ENCODE peak calls at places on chromosomes 12 and 14, in five cellular contexts. One of them, this sample, is unnamed.

GRCh38 chr12:57868870-57869609 is 22.5 kb upstream of the CTDSP2 start:
- DNase-seq in mesendoderm: no peak
- DNase-seq in IMR-90: no peak
- DNase-seq in GM23248: peak; percentile 73
- DNase-seq in ovary: no peak
- DNase-seq in this sample: peak; percentile 58

GRCh38 chr12:90043264-90043663 is 334.6 kb upstream of the ATP2B1 start:
- DNase-seq in GM23248: peak; percentile 81
- DNase-seq in IMR-90: peak; percentile 72
- DNase-seq in mesendoderm: no peak
- DNase-seq in ovary: no peak
- DNase-seq in this sample: no peak

GRCh38 chr12:11727133-11727664 is 77.7 kb downstream of the ETV6 start:
- DNase-seq in mesendoderm: no peak
- DNase-seq in GM23248: no peak
- DNase-seq in ovary: no peak
- DNase-seq in IMR-90: no peak
- DNase-seq in this sample: no peak

GRCh38 chr12:112261559-112261958 is 120.7 kb downstream of the HECTD4 start:
- DNase-seq in GM23248: no peak
- DNase-seq in IMR-90: no peak
- DNase-seq in mesendoderm: peak; percentile 56
- DNase-seq in ovary: no peak
- DNase-seq in this sample: no peak

GRCh38 chr12:6788972-6789905 is at the start of gene CD4:
- DNase-seq in IMR-90: no peak
- DNase-seq in ovary: no peak
- DNase-seq in GM23248: no peak
- DNase-seq in mesendoderm: no peak
- DNase-seq in this sample: peak; percentile 78

GRCh38 chr14:44453433-44454171 is 53.5 kb downstream of the FSCB start:
- DNase-seq in IMR-90: no peak
- DNase-seq in GM23248: no peak
- DNase-seq in ovary: no peak
- DNase-seq in mesendoderm: no peak
- DNase-seq in this sample: no peak

GRCh38 chr14:70731447-70732239 is 77.7 kb downstream of the MAP3K9 start:
- DNase-seq in mesendoderm: no peak
- DNase-seq in ovary: no peak
- DNase-seq in GM23248: no peak
- DNase-seq in IMR-90: no peak
- DNase-seq in this sample: no peak

GRCh38 chr12:4518106-4518728 is 20.5 kb upstream of the RAD51AP1 start:
- DNase-seq in GM23248: peak; percentile 73
- DNase-seq in IMR-90: peak; percentile 81
- DNase-seq in mesendoderm: no peak
- DNase-seq in ovary: no peak
- DNase-seq in this sample: no peak

GRCh38 chr12:40253936-40254335 is 29.1 kb downstream of the LRRK2 start:
- DNase-seq in mesendoderm: no peak
- DNase-seq in GM23248: peak; percentile 84
- DNase-seq in ovary: no peak
- DNase-seq in IMR-90: peak; percentile 58
- DNase-seq in this sample: no peak

GRCh38 chr14:99729991-99730875 is 46.1 kb downstream of the CYP46A1 start:
- DNase-seq in GM23248: peak; percentile 66
- DNase-seq in mesendoderm: peak; percentile 82
- DNase-seq in ovary: peak; percentile 69
- DNase-seq in IMR-90: peak; percentile 19
- DNase-seq in this sample: peak; percentile 81

GRCh38 chr12:74646831-74647230 is 109.2 kb downstream of the ATXN7L3B start:
- DNase-seq in mesendoderm: peak; percentile 10
- DNase-seq in GM23248: peak; percentile 7
- DNase-seq in IMR-90: no peak
- DNase-seq in ovary: no peak
- DNase-seq in this sample: no peak

GRCh38 chr14:23117371-23118020 is 1.6 kb downstream of the CEBPE start:
- DNase-seq in IMR-90: no peak
- DNase-seq in ovary: no peak
- DNase-seq in GM23248: no peak
- DNase-seq in mesendoderm: no peak
- DNase-seq in this sample: peak; percentile 62

GRCh38 chr14:34931206-34931605 is 51.6 kb upstream of the SRP54 start:
- DNase-seq in IMR-90: peak; percentile 11
- DNase-seq in ovary: no peak
- DNase-seq in GM23248: peak; percentile 46
- DNase-seq in mesendoderm: no peak
- DNase-seq in this sample: no peak

GRCh38 chr14:20184181-20184580 is 6.5 kb upstream of the OR11G2 start:
- DNase-seq in mesendoderm: no peak
- DNase-seq in IMR-90: no peak
- DNase-seq in ovary: no peak
- DNase-seq in GM23248: peak; percentile 61
- DNase-seq in this sample: no peak

GRCh38 chr12:71846322-71846940 is 6.9 kb downstream of the TBC1D15 start:
- DNase-seq in ovary: no peak
- DNase-seq in GM23248: peak; percentile 65
- DNase-seq in IMR-90: peak; percentile 47
- DNase-seq in mesendoderm: peak; percentile 21
- DNase-seq in this sample: no peak

GRCh38 chr14:105120056-105120455 is 48.5 kb downstream of the JAG2 start:
- DNase-seq in mesendoderm: no peak
- DNase-seq in GM23248: no peak
- DNase-seq in IMR-90: no peak
- DNase-seq in ovary: no peak
- DNase-seq in this sample: no peak

GRCh38 chr12:125503128-125503527 is 437.9 kb downstream of the AACS start:
- DNase-seq in mesendoderm: no peak
- DNase-seq in ovary: no peak
- DNase-seq in IMR-90: no peak
- DNase-seq in GM23248: no peak
- DNase-seq in this sample: no peak

GRCh38 chr14:60064491-60065072 is 27.1 kb upstream of the PCNX4 start:
- DNase-seq in ovary: no peak
- DNase-seq in GM23248: peak; percentile 57
- DNase-seq in IMR-90: peak; percentile 55
- DNase-seq in mesendoderm: peak; percentile 13
- DNase-seq in this sample: no peak

GRCh38 chr12:80567391-80567790 is 123.4 kb downstream of the PTPRQ start:
- DNase-seq in mesendoderm: no peak
- DNase-seq in IMR-90: peak; percentile 64
- DNase-seq in GM23248: peak; percentile 49
- DNase-seq in ovary: no peak
- DNase-seq in this sample: no peak

GRCh38 chr14:101037021-101037817 is 133.7 kb upstream of the RTL1 start:
- DNase-seq in IMR-90: no peak
- DNase-seq in mesendoderm: peak; percentile 2
- DNase-seq in GM23248: no peak
- DNase-seq in ovary: peak; percentile 9
- DNase-seq in this sample: peak; percentile 39

GRCh38 chr12:111322336-111323250 is 46.3 kb downstream of the PHETA1 start:
- DNase-seq in IMR-90: no peak
- DNase-seq in ovary: no peak
- DNase-seq in mesendoderm: no peak
- DNase-seq in GM23248: peak; percentile 71
- DNase-seq in this sample: no peak

GRCh38 chr14:64147126-64147790 is 146.9 kb downstream of the ESR2 start:
- DNase-seq in ovary: no peak
- DNase-seq in GM23248: no peak
- DNase-seq in IMR-90: peak; percentile 71
- DNase-seq in mesendoderm: no peak
- DNase-seq in this sample: no peak

GRCh38 chr14:56821177-56821576 is 10.9 kb upstream of the OTX2 start:
- DNase-seq in GM23248: no peak
- DNase-seq in ovary: no peak
- DNase-seq in mesendoderm: no peak
- DNase-seq in IMR-90: no peak
- DNase-seq in this sample: no peak

GRCh38 chr12:89750821-89751227 is 42.2 kb upstream of the ATP2B1 start:
- DNase-seq in ovary: no peak
- DNase-seq in IMR-90: no peak
- DNase-seq in mesendoderm: no peak
- DNase-seq in GM23248: peak; percentile 70
- DNase-seq in this sample: no peak

GRCh38 chr14:85531594-85532391 is 1.8 kb downstream of the FLRT2 start:
- DNase-seq in ovary: peak; percentile 83
- DNase-seq in mesendoderm: peak; percentile 91
- DNase-seq in IMR-90: peak; percentile 80
- DNase-seq in GM23248: peak; percentile 94
- DNase-seq in this sample: peak; percentile 76
- H3K27ac ChIP-seq in ovary: peak overlapping the region; percentile 90
- H3K27ac ChIP-seq in mesendoderm: peak overlapping the region; percentile 21
- H3K27ac ChIP-seq in IMR-90: peak overlapping the region; percentile 47
- H3K27ac ChIP-seq in GM23248: peak overlapping the region; percentile 87
- H3K27ac ChIP-seq in this sample: peak overlapping the region; percentile 56

GRCh38 chr12:75792687-75793086 is 238.9 kb downstream of the PHLDA1 start:
- DNase-seq in GM23248: no peak
- DNase-seq in mesendoderm: no peak
- DNase-seq in ovary: no peak
- DNase-seq in IMR-90: peak; percentile 35
- DNase-seq in this sample: no peak
- H3K4me3 ChIP-seq in GM23248: no peak overlapping the region
- H3K4me3 ChIP-seq in mesendoderm: no peak overlapping the region
- H3K4me3 ChIP-seq in ovary: no peak overlapping the region
- H3K4me3 ChIP-seq in IMR-90: no peak overlapping the region
- H3K4me3 ChIP-seq in this sample: no peak overlapping the region

GRCh38 chr12:116882742-116883141 is 1.5 kb upstream of the HRK start:
- DNase-seq in mesendoderm: peak; percentile 69
- DNase-seq in IMR-90: peak; percentile 61
- DNase-seq in ovary: no peak
- DNase-seq in GM23248: peak; percentile 62
- DNase-seq in this sample: no peak
- H3K27me3 ChIP-seq in mesendoderm: peaks cover 30% of the 10 kb centered on the region
- H3K27me3 ChIP-seq in IMR-90: peaks cover 70% of the 10 kb centered on the region
- H3K27me3 ChIP-seq in ovary: no peaks in the 10 kb centered on the region
- H3K27me3 ChIP-seq in GM23248: peaks cover 75% of the 10 kb centered on the region
- H3K27me3 ChIP-seq in this sample: no peaks in the 10 kb centered on the region

DNA sequence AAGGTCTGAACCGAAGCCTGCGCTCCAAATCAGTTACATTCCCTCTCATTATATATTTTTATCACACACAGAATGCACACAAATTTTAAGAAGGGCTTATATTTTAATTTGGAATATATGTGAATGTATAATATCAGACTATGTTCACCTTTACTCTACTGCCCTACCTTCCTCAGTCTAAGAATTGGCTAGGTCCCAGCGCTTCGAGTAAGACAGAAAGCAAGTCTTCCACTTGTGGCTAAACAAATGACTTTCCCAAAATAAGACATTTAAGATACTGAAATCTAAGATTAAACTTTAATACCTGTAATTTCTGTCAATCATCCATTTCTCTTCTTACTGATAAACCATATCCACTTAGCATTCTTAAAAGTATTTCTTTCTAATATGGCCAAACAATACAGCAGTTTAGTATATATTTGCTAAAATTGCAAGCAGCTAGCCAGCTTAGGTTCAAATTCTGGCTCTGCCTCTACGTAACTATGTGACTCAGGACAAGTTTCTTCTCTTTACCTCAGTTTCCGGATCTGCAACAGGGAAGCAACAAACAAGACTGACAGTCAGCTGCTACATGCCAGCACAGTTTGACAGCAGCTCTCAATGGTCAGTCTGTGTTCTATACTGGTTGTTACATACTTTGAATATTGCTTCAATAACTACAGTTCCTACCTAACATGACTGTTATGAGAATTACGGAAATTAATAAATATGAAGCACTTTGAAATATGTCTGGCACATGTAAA is 2.0 kb downstream of the INTS13 start:
- DNase-seq in IMR-90: no peak
- DNase-seq in ovary: no peak
- DNase-seq in GM23248: no peak
- DNase-seq in mesendoderm: no peak
- DNase-seq in this sample: no peak
- H3K27ac ChIP-seq in IMR-90: no peak overlapping the region
- H3K27ac ChIP-seq in ovary: no peak overlapping the region
- H3K27ac ChIP-seq in GM23248: no peak overlapping the region
- H3K27ac ChIP-seq in mesendoderm: no peak overlapping the region
- H3K27ac ChIP-seq in this sample: no peak overlapping the region

DNA sequence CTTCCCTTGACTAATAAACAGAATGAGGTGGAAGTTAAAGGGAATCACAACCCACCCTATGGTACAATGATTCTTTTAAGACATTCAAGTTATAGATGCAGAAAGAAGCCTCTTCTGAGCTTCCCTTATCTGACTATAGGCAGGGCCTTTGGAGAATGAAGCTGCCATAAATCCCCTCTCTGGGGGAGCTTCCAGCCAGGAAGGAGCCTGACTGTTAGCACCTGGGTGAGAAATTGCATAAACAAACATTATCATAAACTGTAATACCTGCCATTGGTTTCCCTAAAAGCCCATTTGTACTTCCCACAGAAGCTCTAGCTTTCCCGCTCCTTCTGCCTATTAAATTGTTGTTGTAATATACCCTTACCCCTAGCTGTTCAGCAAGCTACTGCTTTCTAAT is 81.3 kb upstream of the RESF1 start:
- DNase-seq in mesendoderm: peak; percentile 66
- DNase-seq in IMR-90: no peak
- DNase-seq in GM23248: no peak
- DNase-seq in ovary: no peak
- DNase-seq in this sample: no peak
- H3K4me3 ChIP-seq in mesendoderm: no peak overlapping the region
- H3K4me3 ChIP-seq in IMR-90: no peak overlapping the region
- H3K4me3 ChIP-seq in GM23248: no peak overlapping the region
- H3K4me3 ChIP-seq in ovary: no peak overlapping the region
- H3K4me3 ChIP-seq in this sample: no peak overlapping the region

DNA sequence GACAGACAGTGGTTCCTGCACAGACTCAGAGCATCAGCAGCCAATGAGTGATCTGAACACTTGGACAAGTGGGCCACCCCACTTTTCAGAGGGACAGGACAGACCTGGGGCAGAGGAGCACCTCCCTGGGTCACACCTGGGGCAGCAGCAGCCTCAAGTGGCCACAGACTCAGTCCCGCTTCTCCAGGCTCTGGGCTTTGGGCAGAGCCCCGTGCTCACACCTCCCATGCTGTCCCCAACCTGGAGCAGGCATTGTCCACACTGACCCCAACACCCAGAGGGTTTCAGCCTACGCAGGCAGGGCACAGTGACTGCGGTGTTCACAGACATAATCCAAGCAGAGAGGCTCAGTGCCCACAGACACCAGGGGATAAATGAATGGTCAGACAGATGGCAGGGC is 135.5 kb upstream of the SFSWAP start:
- DNase-seq in IMR-90: no peak
- DNase-seq in ovary: no peak
- DNase-seq in GM23248: no peak
- DNase-seq in mesendoderm: no peak
- DNase-seq in this sample: no peak
- H3K27me3 ChIP-seq in IMR-90: no peaks in the 10 kb centered on the region
- H3K27me3 ChIP-seq in ovary: no peaks in the 10 kb centered on the region
- H3K27me3 ChIP-seq in GM23248: no peaks in the 10 kb centered on the region
- H3K27me3 ChIP-seq in mesendoderm: no peaks in the 10 kb centered on the region
- H3K27me3 ChIP-seq in this sample: peaks cover 52% of the 10 kb centered on the region

DNA sequence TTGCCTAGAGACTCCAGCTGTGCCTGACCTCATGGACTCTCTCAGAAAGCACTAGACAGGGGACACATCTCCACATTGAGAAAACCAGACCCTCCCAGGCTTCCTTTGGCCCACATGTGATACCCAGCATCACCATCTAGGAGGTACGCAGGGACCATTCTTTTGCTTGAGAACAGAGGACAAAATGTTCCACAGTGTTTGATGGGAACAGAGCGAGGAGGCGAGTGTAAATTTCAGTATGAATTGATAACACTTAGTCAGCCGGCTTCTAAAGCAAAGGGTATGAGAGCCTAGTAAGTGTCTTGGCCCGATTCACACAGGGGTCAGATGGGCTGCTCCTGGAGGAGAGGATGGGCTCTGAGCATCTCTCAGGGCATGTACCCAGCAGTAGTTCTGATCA is 1052.4 kb downstream of the BCL11B start:
- DNase-seq in mesendoderm: no peak
- DNase-seq in IMR-90: no peak
- DNase-seq in GM23248: no peak
- DNase-seq in ovary: no peak
- DNase-seq in this sample: no peak
- H3K27ac ChIP-seq in mesendoderm: no peak overlapping the region
- H3K27ac ChIP-seq in IMR-90: no peak overlapping the region
- H3K27ac ChIP-seq in GM23248: no peak overlapping the region
- H3K27ac ChIP-seq in ovary: no peak overlapping the region
- H3K27ac ChIP-seq in this sample: no peak overlapping the region

This sample was measured in tibial artery.